ENCODE peak calls at places on chromosomes 3 and 15, in four cellular contexts. O, T, M and J are unnamed samples.

GRCh38 chr3:120908803-120909601 is 997 bp downstream of the STXBP5L start:
- DNase-seq in O (no peak), T (peak; percentile 62), M (no peak), J (no peak)

GRCh38 chr3:114418724-114419543 is 125.1 kb downstream of the TIGIT start:
- DNase-seq in O (peak; percentile 73), T (no peak), M (no peak), J (peak; percentile 43)

GRCh38 chr3:16064660-16065414 is 109.6 kb upstream of the GALNT15 start:
- DNase-seq in O (peak; percentile 12), T (no peak), M (no peak), J (no peak)

GRCh38 chr15:75037685-75038084 is 14.3 kb downstream of the PPCDC start:
- DNase-seq in O (no peak), T (no peak), M (no peak), J (no peak)

GRCh38 chr3:160739079-160739478 is 17.0 kb upstream of the PPM1L start:
- DNase-seq in O (no peak), T (no peak), M (no peak), J (no peak)

GRCh38 chr15:49953421-49953820 is 165.6 kb downstream of the ATP8B4 start:
- DNase-seq in O (no peak), T (peak; percentile 15), M (no peak), J (no peak)

GRCh38 chr15:69723404-69724097 is 270.9 kb downstream of the RPLP1 start:
- DNase-seq in O (no peak), T (peak; percentile 28), M (no peak), J (no peak)

GRCh38 chr3:24396338-24396737 is 98.3 kb downstream of the THRB start:
- DNase-seq in O (no peak), T (peak; percentile 17), M (no peak), J (no peak)

GRCh38 chr3:116444819-116445290 is 432 bp downstream of the LSAMP start:
- DNase-seq in O (no peak), T (peak; percentile 30), M (no peak), J (no peak)

GRCh38 chr15:42046597-42046996 is 25.8 kb upstream of the PLA2G4E start:
- DNase-seq in O (peak; percentile 54), T (no peak), M (no peak), J (no peak)

GRCh38 chr15:51318382-51319150 is 19.8 kb downstream of the CYP19A1 start:
- DNase-seq in O (peak; percentile 91), T (no peak), M (no peak), J (no peak)

GRCh38 chr3:117480981-117481380 is 771.4 kb downstream of the TUSC7 start:
- DNase-seq in O (no peak), T (no peak), M (no peak), J (no peak)

GRCh38 chr15:52093539-52094502 is 18.8 kb downstream of the BCL2L10 start:
- DNase-seq in O (no peak), T (no peak), M (no peak), J (no peak)

GRCh38 chr3:94063497-94064119 is 747 bp downstream of the NSUN3 start:
- DNase-seq in O (peak; percentile 12), T (no peak), M (no peak), J (peak; percentile 27)

GRCh38 chr15:93111451-93111850 is 22.4 kb upstream of the RGMA start:
- DNase-seq in O (no peak), T (no peak), M (no peak), J (no peak)

GRCh38 chr15:36527512-36528162 is 51.8 kb upstream of the CDIN1 start:
- DNase-seq in O (no peak), T (no peak), M (no peak), J (no peak)

GRCh38 chr15:64775551-64776401 is at the start of gene RBPMS2:
- DNase-seq in O (no peak), T (peak; percentile 54), M (no peak), J (peak; percentile 72)

GRCh38 chr3:104178695-104179094 is 1188.0 kb upstream of the ALCAM start:
- DNase-seq in O (no peak), T (no peak), M (no peak), J (no peak)

GRCh38 chr3:102301155-102301554 is 133.7 kb upstream of the ZPLD1 start:
- DNase-seq in O (no peak), T (no peak), M (no peak), J (no peak)

GRCh38 chr3:160065282-160065681 is 76.6 kb downstream of the IL12A start:
- DNase-seq in O (no peak), T (no peak), M (no peak), J (no peak)

GRCh38 chr15:70582143-70582945 is 181.0 kb downstream of the UACA start:
- DNase-seq in O (no peak), T (no peak), M (no peak), J (no peak)

GRCh38 chr3:187718802-187719201 is 16.4 kb upstream of the RTP2 start:
- DNase-seq in O (no peak), T (no peak), M (no peak), J (no peak)

GRCh38 chr3:54123538-54124196 is 1.3 kb downstream of the CACNA2D3 start:
- DNase-seq in O (no peak), T (no peak), M (no peak), J (no peak)

GRCh38 chr15:78365931-78366330 is 25.8 kb downstream of the CRABP1 start:
- DNase-seq in O (no peak), T (no peak), M (no peak), J (no peak)

GRCh38 chr3:125512135-125512920 is 7.7 kb downstream of the SNX4 start:
- DNase-seq in O (no peak), T (no peak), M (peak; percentile 26), J (no peak)

GRCh38 chr3:194023501-194024280 is 112.3 kb upstream of the HES1 start:
- DNase-seq in O (no peak), T (no peak), M (no peak), J (no peak)

GRCh38 chr15:29126821-29127461 is 142.7 kb downstream of the NSMCE3 start:
- DNase-seq in O (no peak), T (peak; percentile 45), M (no peak), J (peak; percentile 78)

GRCh38 chr15:91632981-91633380 is 220.5 kb upstream of the SLCO3A1 start:
- DNase-seq in O (no peak), T (no peak), M (no peak), J (no peak)

GRCh38 chr3:141272906-141273662 is 41.5 kb downstream of the PXYLP1 start:
- DNase-seq in O (no peak), T (no peak), M (no peak), J (no peak)

GRCh38 chr3:172591876-172592771 is 68.9 kb upstream of the TNFSF10 start:
- DNase-seq in O (no peak), T (no peak), M (peak; percentile 96), J (no peak)

GRCh38 chr3:183044547-183045229 is 54.6 kb downstream of the MCCC1 start:
- DNase-seq in O (no peak), T (no peak), M (peak; percentile 90), J (no peak)

GRCh38 chr3:48004694-48005093 is 11.5 kb downstream of the MAP4 start:
- DNase-seq in O (no peak), T (no peak), M (no peak), J (no peak)

GRCh38 chr3:50157821-50158556 is 2.9 kb downstream of the SEMA3F start:
- DNase-seq in O (no peak), T (no peak), M (no peak), J (peak; percentile 29)

GRCh38 chr3:134527037-134527436 is 41.2 kb downstream of the CEP63 start:
- DNase-seq in O (peak; percentile 16), T (peak; percentile 66), M (no peak), J (peak; percentile 23)

GRCh38 chr3:64617610-64618009 is 70.2 kb downstream of the ADAMTS9 start:
- DNase-seq in O (no peak), T (no peak), M (no peak), J (no peak)

GRCh38 chr3:51637941-51638471 is 33.0 kb upstream of the TEX264 start:
- DNase-seq in O (peak; percentile 74), T (peak; percentile 72), M (no peak), J (peak; percentile 73)

GRCh38 chr15:100335335-100335999 is 6.3 kb downstream of the ADAMTS17 start:
- DNase-seq in O (no peak), T (no peak), M (no peak), J (no peak)

GRCh38 chr15:25797511-25798206 is 65.5 kb downstream of the ATP10A start:
- DNase-seq in O (no peak), T (no peak), M (no peak), J (no peak)
- TF ChIP-seq TCF7 in O (no peak), T (no peak), M (no peak), J (no peak)

DNA sequence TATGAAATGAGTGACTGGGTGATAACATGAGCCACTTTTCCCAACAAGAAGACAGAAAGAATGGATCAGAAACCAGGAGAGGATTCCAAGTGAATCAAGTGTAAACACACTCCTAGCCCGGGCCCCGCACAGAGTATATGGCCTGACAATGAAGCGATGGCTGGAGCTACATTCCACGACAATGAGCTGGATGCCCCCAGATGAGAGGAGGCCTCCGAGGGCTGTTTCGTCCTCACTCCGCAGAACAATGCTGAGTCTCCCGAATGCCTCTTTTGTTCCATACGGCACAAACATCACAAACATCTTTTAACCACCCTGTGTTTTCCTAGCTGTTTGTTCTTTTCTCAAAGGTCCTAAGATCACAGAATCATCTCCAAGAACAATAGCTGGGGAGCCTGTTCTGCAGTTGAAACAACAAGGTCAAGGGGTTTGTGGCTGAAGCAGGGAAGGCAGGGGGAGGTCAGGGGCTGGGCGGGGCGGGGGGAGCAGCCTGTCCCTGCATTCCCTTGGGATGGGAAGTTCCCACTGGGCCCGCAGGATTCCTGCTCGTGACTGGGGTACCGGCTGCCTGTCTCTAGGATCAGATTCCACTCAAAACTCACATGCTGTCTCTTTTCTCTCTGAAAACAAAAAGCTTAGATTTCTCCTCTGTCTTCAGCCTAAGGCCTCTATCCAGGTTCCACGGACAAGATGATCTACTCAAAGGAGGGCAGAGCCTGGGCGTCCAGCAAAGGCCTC is 151.3 kb downstream of the XXYLT1 start:
- DNase-seq in O (peak; percentile 74), T (peak; percentile 56), M (no peak), J (no peak)
- TF ChIP-seq TCF7 in O (no peak), T (no peak), M (no peak), J (no peak)

GRCh38 chr3:124496066-124496465 is 234.2 kb upstream of the UMPS start:
- DNase-seq in O (no peak), T (no peak), M (no peak), J (no peak)

GRCh38 chr3:124491875-124492274 is 238.4 kb upstream of the UMPS start:
- DNase-seq in O (no peak), T (no peak), M (no peak), J (no peak)

GRCh38 chr3:124491098-124491497 is 239.2 kb upstream of the UMPS start:
- DNase-seq in O (no peak), T (no peak), M (no peak), J (no peak)

GRCh38 chr3:124489506-124489905 is 240.7 kb upstream of the UMPS start:
- DNase-seq in O (no peak), T (no peak), M (no peak), J (no peak)

DNA sequence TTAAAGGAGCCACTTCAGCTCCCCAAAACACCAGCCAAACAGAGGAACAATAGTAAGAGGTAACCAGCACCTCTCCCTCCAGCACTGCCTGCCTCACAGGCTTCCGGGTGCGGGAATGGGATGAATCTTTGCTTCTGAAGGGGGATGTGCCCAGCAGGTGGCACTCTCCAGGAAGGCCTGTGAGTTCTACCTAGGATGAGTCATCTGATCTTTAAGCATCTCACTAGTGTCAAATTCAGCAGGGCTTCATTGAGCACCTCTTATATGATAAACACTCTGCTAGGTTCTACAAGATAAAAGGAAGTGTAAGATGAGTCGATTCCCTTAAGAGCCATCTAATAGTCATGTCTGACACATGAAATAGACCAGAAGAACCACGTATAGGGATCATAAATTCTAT is 237.4 kb upstream of the UMPS start:
- DNase-seq in O (peak; percentile 73), T (peak; percentile 58), M (no peak), J (peak; percentile 44)
- TF ChIP-seq TCF7 in O (no peak), T (no peak), M (no peak), J (no peak)

GRCh38 chr15:39585871-39586301 is 5.0 kb downstream of the THBS1 start:
- DNase-seq in O (no peak), T (no peak), M (no peak), J (no peak)
- TF ChIP-seq TCF7 in O (no peak), T (no peak), M (no peak), J (no peak)